ENCODE peak calls at places on chromosomes 7 and 10, in six cellular contexts. R, J, H, N, Y and E are unnamed samples. For H3K4me1, the result is how much of the 10 kb centered on the place peaks cover.

GRCh38 chr7:143499743-143500348 is 22.2 kb downstream of the TAS2R41 start:
- DNase-seq in N (no peak), Y (no peak), H (no peak), R (no peak), J (no peak), E (no peak)

GRCh38 chr10:58993480-58994221 is 182.8 kb upstream of the PHYHIPL start:
- DNase-seq in H (no peak), Y (no peak), N (no peak), R (no peak), J (no peak), E (no peak)

GRCh38 chr10:3538850-3539531 is 246.0 kb downstream of the KLF6 start:
- DNase-seq in H (no peak), R (peak), N (no peak), J (peak), Y (no peak), E (peak)

GRCh38 chr10:84156768-84157167 is 16.8 kb upstream of the GPR15LG start:
- DNase-seq in J (no peak), R (no peak), Y (no peak), N (no peak), H (no peak), E (no peak)

GRCh38 chr10:60578217-60578616 is 188.5 kb upstream of the ANK3 start:
- DNase-seq in Y (no peak), H (no peak), N (no peak), J (peak), R (no peak), E (no peak)

GRCh38 chr7:129574487-129574886 is 37.0 kb upstream of the NRF1 start:
- DNase-seq in H (no peak), R (no peak), J (peak), N (no peak), Y (no peak), E (no peak)

GRCh38 chr7:148262721-148263229 is 327.8 kb upstream of the C7orf33 start:
- DNase-seq in H (peak), Y (peak), R (peak), N (peak), J (peak), E (peak)

GRCh38 chr7:159098795-159099194 is 45.9 kb downstream of the VIPR2 start:
- DNase-seq in Y (no peak), R (peak), H (peak), N (no peak), J (no peak), E (no peak)

GRCh38 chr10:118594392-118595063 is 920 bp downstream of the PRLHR start:
- DNase-seq in N (no peak), J (peak), H (no peak), R (no peak), Y (peak), E (no peak)

GRCh38 chr7:1745576-1746490 is 75.8 kb downstream of the ELFN1 start:
- DNase-seq in H (no peak), J (no peak), Y (no peak), N (no peak), R (no peak), E (no peak)

GRCh38 chr10:97099089-97099488 is 86.7 kb downstream of the SLIT1 start:
- DNase-seq in Y (no peak), H (no peak), R (no peak), J (no peak), N (no peak), E (no peak)

GRCh38 chr10:636016-636730 is 53.3 kb downstream of the DIP2C start:
- DNase-seq in J (no peak), H (no peak), Y (no peak), R (no peak), N (no peak), E (no peak)

GRCh38 chr10:22978287-22978686 is 50.4 kb downstream of the ARMC3 start:
- DNase-seq in H (no peak), N (no peak), R (no peak), Y (no peak), J (no peak), E (no peak)

GRCh38 chr7:70925411-70926115 is 206.4 kb upstream of the GALNT17 start:
- DNase-seq in Y (no peak), N (no peak), R (no peak), J (no peak), H (no peak), E (no peak)

GRCh38 chr10:29266641-29267040 is 22.2 kb upstream of the LYZL1 start:
- DNase-seq in J (no peak), Y (no peak), H (no peak), R (no peak), N (no peak), E (no peak)

GRCh38 chr10:106560925-106561640 is 603.4 kb downstream of the SORCS1 start:
- DNase-seq in Y (no peak), H (no peak), J (peak), N (no peak), R (no peak), E (no peak)

GRCh38 chr10:43383204-43383971 is 12.0 kb downstream of the FXYD4 start:
- DNase-seq in H (no peak), R (no peak), Y (no peak), J (no peak), N (no peak), E (no peak)

GRCh38 chr10:124669824-124670654 is 74.1 kb downstream of the FAM53B start:
- DNase-seq in N (no peak), R (no peak), H (no peak), Y (no peak), J (no peak), E (no peak)

GRCh38 chr10:132606536-132607316 is 69.1 kb downstream of the INPP5A start:
- DNase-seq in J (no peak), N (no peak), R (no peak), Y (peak), H (no peak), E (peak)

GRCh38 chr10:13961096-13961495 is 369.6 kb downstream of the FRMD4A start:
- DNase-seq in J (peak), H (no peak), N (no peak), R (no peak), Y (no peak), E (no peak)

GRCh38 chr10:124993345-124993708 is 51.4 kb downstream of the ZRANB1 start:
- DNase-seq in R (no peak), H (no peak), J (no peak), N (no peak), Y (no peak), E (no peak)

GRCh38 chr7:35617076-35617475 is 77.9 kb downstream of the HERPUD2 start:
- DNase-seq in R (no peak), H (no peak), N (no peak), Y (no peak), J (no peak), E (no peak)

GRCh38 chr10:28269842-28270456 is 32.9 kb downstream of the MPP7 start:
- DNase-seq in Y (no peak), N (no peak), H (no peak), R (no peak), J (no peak), E (no peak)

GRCh38 chr7:116210345-116211005 is at the start of gene TES:
- DNase-seq in Y (peak), R (peak), N (peak), H (peak), J (peak), E (peak)

GRCh38 chr7:84337386-84337785 is 142.8 kb upstream of the SEMA3A start:
- DNase-seq in N (no peak), Y (no peak), H (no peak), R (no peak), J (peak), E (no peak)

GRCh38 chr7:52565980-52566379 is 469.5 kb upstream of the POM121L12 start:
- DNase-seq in J (no peak), H (no peak), Y (no peak), R (no peak), N (no peak), E (no peak)

GRCh38 chr10:119203006-119203405 is 4.4 kb upstream of the GRK5 start:
- DNase-seq in R (no peak), H (no peak), N (no peak), Y (no peak), J (peak), E (no peak)

GRCh38 chr7:70679666-70680065 is 452.3 kb upstream of the GALNT17 start:
- DNase-seq in H (no peak), N (no peak), J (no peak), Y (no peak), R (no peak), E (no peak)

DNA sequence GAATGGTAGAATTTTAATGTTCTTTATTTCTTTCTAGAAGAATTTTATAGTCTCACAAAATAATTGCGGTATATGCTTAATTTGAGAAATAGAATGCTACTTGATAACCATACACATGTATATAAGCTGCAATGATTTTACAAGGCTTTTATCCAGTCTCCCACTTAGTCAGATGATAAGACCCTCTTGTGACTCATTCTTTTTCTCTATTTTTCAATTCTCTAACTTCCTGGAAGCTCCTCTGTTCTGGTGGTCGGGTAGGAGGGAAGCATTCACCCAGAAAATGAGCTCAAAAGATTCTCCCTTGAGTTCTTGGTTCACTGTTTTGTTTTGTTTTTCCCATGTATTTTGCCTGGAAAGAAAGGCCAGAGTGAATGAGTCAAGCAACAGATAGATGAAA is 546.6 kb downstream of the INHBA start:
- DNase-seq in J (peak), H (no peak), Y (no peak), N (no peak), R (no peak), E (no peak)
- H3K4me1 ChIP-seq in J (under half), H (under half), Y (under half), N (under half), R (under half), E (under half)

DNA sequence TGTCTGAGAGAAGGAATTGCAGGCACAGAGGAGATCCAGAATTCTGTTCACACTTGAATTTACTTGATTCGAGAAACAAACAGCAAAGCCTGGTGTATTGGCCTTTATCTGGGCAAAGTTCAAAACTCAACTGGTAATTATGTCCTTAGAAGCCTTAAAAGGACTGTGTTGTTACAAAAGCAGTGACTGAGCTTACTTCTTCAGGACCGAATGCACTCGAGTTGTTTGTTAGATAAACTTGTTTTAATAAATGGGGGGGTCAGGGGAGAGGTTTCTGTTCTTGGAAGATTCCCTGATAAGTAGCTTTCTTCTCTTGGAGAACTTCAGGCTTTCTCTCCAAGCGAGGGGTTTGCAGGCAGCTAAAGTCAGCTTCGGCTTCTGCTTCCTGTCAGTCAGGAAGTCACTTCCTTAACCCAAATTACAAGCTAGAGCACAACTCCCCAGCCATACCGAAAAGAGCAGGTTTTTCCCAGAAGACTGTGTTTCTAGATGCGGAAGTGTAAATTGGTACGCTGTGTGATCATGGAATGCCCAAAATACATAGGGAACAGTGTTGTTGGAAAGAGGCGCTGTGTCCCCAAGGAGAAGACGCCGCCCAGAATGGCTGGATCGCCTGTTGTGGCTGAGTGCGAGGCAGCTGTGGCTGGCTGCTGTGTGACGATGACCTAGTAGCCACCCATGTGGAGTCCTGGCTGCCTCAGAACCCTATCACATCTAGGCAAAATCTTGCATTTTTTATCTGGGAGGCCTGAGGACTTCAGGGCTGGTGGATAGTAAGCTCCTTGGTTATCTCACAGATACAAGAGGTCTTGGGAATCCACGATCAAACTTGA is 110.4 kb downstream of the TCF7L2 start:
- DNase-seq in R (no peak), N (no peak), J (no peak), H (no peak), Y (peak), E (peak)
- H3K4me1 ChIP-seq in R (under half), N (half or more), J (under half), H (half or more), Y (under half), E (under half)

GRCh38 chr7:134899729-134900128 is 86.6 kb upstream of the AGBL3 start:
- DNase-seq in J (peak), N (peak), R (no peak), H (no peak), Y (no peak), E (no peak)

GRCh38 chr7:134897936-134898335 is 88.4 kb upstream of the AGBL3 start:
- DNase-seq in R (no peak), Y (no peak), H (no peak), N (no peak), J (no peak), E (no peak)

GRCh38 chr7:134902058-134902457 is 84.2 kb upstream of the AGBL3 start:
- DNase-seq in Y (no peak), J (no peak), R (no peak), H (no peak), N (no peak), E (no peak)

GRCh38 chr7:134901389-134902020 is 84.8 kb upstream of the AGBL3 start:
- DNase-seq in R (no peak), N (no peak), Y (no peak), H (no peak), J (no peak), E (no peak)

DNA sequence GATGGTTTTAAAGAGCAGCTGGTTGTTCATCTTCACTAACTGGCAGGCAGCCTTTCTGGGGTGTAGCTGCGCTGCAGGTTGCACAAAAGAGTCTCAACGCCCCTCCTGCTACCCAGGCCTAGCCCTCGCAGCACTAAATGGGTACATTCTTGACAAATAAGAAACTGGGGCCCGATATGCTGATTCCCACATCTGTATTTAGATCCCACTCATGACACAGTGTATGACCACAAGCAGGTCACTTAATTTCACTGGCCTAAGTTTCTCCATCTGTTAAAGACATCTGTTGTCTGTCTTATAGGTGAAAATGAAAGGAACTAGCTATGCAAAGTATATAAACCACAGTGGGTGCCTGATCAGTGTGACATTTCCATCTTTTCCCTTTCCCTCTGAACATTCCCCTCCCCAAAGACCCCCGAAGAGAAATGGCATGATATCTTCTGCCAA is 85.9 kb upstream of the AGBL3 start:
- DNase-seq in J (no peak), Y (no peak), H (no peak), N (no peak), R (no peak), E (no peak)
- H3K4me1 ChIP-seq in J (under half), Y (under half), H (under half), N (under half), R (under half), E (under half)

GRCh38 chr7:47346378-47346914 is 235.5 kb downstream of the TNS3 start:
- DNase-seq in H (no peak), Y (no peak), J (no peak), R (no peak), N (no peak), E (no peak)
- H3K4me1 ChIP-seq in H (under half), Y (under half), J (under half), R (under half), N (under half), E (under half)

DNA sequence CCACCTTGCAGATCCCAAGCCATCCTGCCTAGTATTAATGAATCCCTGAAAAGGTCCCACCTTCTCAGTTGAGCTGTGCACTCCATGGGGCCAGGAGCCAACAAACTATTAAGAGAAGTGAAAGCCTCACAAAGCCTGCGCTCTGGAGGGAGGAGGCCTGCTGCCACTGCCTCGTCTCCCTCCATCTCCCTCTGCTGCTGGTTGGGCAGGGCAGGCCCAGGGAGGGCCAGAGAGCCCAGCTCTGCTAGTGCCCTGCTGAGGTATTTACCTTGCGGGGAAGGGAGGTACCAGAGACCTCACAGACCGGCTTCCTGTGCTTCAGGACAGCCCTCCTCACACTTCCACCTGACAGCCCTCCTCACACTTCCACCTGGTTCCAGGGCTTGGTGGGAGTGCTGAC is 171.5 kb downstream of the SH3PXD2A start:
- DNase-seq in N (no peak), J (no peak), Y (no peak), H (no peak), R (no peak), E (no peak)
- H3K4me1 ChIP-seq in N (under half), J (under half), Y (under half), H (under half), R (under half), E (under half)